ENCODE peak calls at places on chromosomes 1 and 21, in five cellular contexts. U is K562, G is GM12878, S is H1, T is HepG2. P is an unnamed sample.

GRCh38 chr1:178702141-178702540 is 22.9 kb upstream of the RALGPS2 start:
- DNase-seq in U (no peak), G (no peak), S (no peak), T (no peak), P (no peak)

GRCh38 chr1:110321846-110322245 is 17.3 kb upstream of the RBM15 start:
- DNase-seq in U (no peak), G (no peak), S (no peak), T (no peak), P (no peak)

GRCh38 chr1:147292012-147292411 is 49.5 kb downstream of the CHD1L start:
- DNase-seq in U (no peak), G (no peak), S (no peak), T (no peak), P (no peak)

GRCh38 chr1:33612877-33613487 is 140.5 kb downstream of the ZSCAN20 start:
- DNase-seq in U (peak; percentile 77), G (no peak), S (peak; percentile 84), T (peak; percentile 48), P (peak; percentile 65)

GRCh38 chr21:18499761-18500376 is 96.3 kb upstream of the TMPRSS15 start:
- DNase-seq in U (peak; percentile 13), G (no peak), S (peak; percentile 66), T (peak; percentile 21), P (no peak)

GRCh38 chr1:89530690-89531089 is 6.1 kb downstream of the LRRC8B start:
- DNase-seq in U (no peak), G (no peak), S (no peak), T (no peak), P (no peak)

GRCh38 chr1:79501153-79501552 is 494.6 kb upstream of the ADGRL4 start:
- DNase-seq in U (no peak), G (no peak), S (no peak), T (no peak), P (no peak)

GRCh38 chr1:85275701-85276289 is 637 bp downstream of the BCL10 start:
- DNase-seq in U (no peak), G (no peak), S (peak; percentile 54), T (no peak), P (no peak)

GRCh38 chr1:151508721-151509292 is 2.4 kb upstream of the CGN start:
- DNase-seq in U (peak; percentile 41), G (no peak), S (no peak), T (no peak), P (no peak)

GRCh38 chr1:223714421-223714724 is 2.0 kb downstream of the CAPN2 start:
- DNase-seq in U (no peak), G (no peak), S (no peak), T (no peak), P (no peak)

GRCh38 chr1:183872406-183872805 is 67.5 kb downstream of the RGL1 start:
- DNase-seq in U (no peak), G (no peak), S (no peak), T (no peak), P (no peak)

GRCh38 chr1:109312978-109313775 is 6.4 kb upstream of the MYBPHL start:
- DNase-seq in U (no peak), G (no peak), S (no peak), T (no peak), P (no peak)

GRCh38 chr1:153260980-153261792 is 1.7 kb downstream of the LORICRIN start:
- DNase-seq in U (peak; percentile 12), G (no peak), S (peak; percentile 74), T (no peak), P (no peak)

GRCh38 chr21:33668620-33669019 is 26.3 kb downstream of the ITSN1 start:
- DNase-seq in U (no peak), G (no peak), S (no peak), T (no peak), P (no peak)

GRCh38 chr1:182617734-182618288 is 13.6 kb upstream of the RGS16 start:
- DNase-seq in U (no peak), G (no peak), S (no peak), T (no peak), P (no peak)

GRCh38 chr21:43789276-43790052 is at the start of gene RRP1:
- DNase-seq in U (peak; percentile 98), G (peak; percentile 59), S (peak; percentile 99), T (peak; percentile 74), P (peak; percentile 73)

GRCh38 chr21:44953628-44954021 is 13.8 kb downstream of the SLX9 start:
- DNase-seq in U (no peak), G (no peak), S (no peak), T (no peak), P (no peak)

GRCh38 chr1:22471078-22471477 is 19.4 kb downstream of the ZBTB40 start:
- DNase-seq in U (peak; percentile 28), G (no peak), S (no peak), T (no peak), P (no peak)

GRCh38 chr1:219847215-219847855 is 81.0 kb downstream of the SLC30A10 start:
- DNase-seq in U (peak; percentile 5), G (no peak), S (no peak), T (peak; percentile 43), P (no peak)

GRCh38 chr21:38958940-38959685 is 153.4 kb downstream of the ETS2 start:
- DNase-seq in U (peak; percentile 22), G (no peak), S (no peak), T (peak; percentile 62), P (no peak)
- TF ChIP-seq HDAC2 in U (no peak), G (no peak), S (no peak), T (no peak), P (no peak)

GRCh38 chr1:202189012-202189790 is 4.4 kb upstream of the LGR6 start:
- DNase-seq in U (peak; percentile 76), G (no peak), S (peak; percentile 96), T (peak; percentile 83), P (peak; percentile 70)
- TF ChIP-seq HDAC2 in U (no peak), G (no peak), S (no peak), T (no peak), P (no peak)

GRCh38 chr1:43360616-43361015 is 1.8 kb downstream of the CDC20 start:
- DNase-seq in U (no peak), G (no peak), S (no peak), T (no peak), P (no peak)

GRCh38 chr1:43359696-43360095 is 915 bp downstream of the CDC20 start:
- DNase-seq in U (no peak), G (no peak), S (no peak), T (no peak), P (no peak)

GRCh38 chr1:43357251-43357650 is 1.5 kb upstream of the CDC20 start:
- DNase-seq in U (no peak), G (no peak), S (no peak), T (no peak), P (no peak)

GRCh38 chr1:43358746-43359693 is at the start of gene CDC20:
- DNase-seq in U (peak; percentile 97), G (peak; percentile 89), S (peak; percentile 99), T (peak; percentile 97), P (peak; percentile 95)

GRCh38 chr1:43358121-43358745 is 548 bp upstream of the CDC20 start:
- DNase-seq in U (peak; percentile 64), G (peak; percentile 16), S (no peak), T (no peak), P (peak; percentile 58)
- TF ChIP-seq HDAC2 in U (peak; percentile 41), G (no peak), S (no peak), T (no peak), P (no peak)

DNA sequence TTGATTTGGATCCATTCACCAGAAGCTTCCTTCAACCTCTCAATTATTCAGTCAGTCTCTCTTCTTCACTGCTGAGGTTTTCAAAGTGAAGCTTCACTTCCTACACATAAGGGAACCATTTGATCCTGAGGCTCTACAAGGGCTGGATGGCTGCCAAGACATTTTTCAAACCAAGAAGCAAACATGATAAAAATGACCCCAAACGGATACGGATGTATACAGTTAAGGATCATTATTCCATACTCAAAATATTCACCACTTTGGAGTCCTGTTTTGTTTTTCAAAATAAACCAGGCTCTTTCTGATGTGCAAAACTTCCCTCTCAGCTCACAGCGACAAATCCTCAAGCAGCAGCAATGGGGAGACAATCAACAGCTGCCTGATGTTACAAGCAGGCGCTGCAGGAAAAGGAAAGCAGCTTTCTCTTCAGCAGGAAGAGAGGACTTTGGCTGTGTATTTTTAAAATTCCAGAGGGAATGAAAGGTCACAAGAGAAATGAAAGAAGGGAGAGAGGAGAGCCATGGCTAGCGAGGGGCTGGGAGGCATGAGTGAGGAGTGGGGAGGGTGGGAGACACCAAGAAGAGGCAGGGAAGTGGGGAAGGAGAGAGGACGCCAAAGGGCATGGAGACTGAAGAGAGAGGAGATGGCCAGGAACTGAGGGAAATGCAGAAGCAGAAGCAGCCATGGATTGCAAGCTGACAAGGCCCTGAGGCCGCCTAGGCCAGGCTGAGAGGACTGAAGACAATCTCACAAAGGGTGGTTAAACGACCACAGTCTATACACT is 145.4 kb downstream of the SLC45A1 start:
- DNase-seq in U (no peak), G (no peak), S (no peak), T (peak; percentile 60), P (no peak)
- TF ChIP-seq HDAC2 in U (no peak), G (no peak), S (no peak), T (no peak), P (no peak)

DNA sequence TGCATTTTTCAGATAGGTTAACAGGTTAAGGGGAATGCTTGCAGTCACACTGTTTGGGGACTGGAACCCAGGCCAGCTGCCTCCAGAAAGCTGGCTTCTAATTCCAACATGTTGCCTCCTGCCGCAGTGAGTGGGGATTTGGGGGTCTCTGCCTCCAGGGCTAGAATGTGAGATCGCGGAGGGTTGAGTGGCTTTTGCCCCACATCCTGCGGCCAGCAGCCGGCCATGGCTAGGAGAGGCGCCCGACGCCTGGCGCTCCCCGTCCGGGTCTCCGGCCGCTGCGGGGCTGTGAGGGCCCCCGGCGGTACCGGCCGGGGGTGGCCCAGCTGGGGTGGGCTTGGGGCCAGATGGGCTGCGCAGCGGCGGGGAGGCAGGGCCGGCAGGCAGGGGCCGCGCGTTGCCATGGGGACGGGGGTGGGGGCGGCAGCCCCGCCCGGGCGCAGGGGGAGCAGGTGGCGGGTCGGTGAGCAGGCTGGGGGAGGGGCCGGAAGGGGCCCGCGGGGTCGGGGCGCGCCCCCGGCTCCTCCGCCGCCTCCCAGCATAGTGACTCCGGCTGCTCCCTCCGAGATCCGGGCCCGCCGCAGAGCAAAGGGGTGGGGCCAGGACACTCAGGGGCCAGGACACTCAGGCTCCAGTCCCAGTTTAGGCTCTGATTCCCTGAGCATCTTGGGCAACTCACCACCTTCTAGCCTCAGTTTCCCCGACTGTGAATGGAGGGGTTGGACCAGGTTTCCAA is 68.5 kb upstream of the SSBP3 start:
- DNase-seq in U (peak; percentile 94), G (no peak), S (peak; percentile 77), T (no peak), P (no peak)
- TF ChIP-seq HDAC2 in U (no peak), G (no peak), S (peak; percentile 1), T (no peak), P (no peak)

GRCh38 chr1:203661572-203661971 is 34.9 kb downstream of the ATP2B4 start:
- DNase-seq in U (no peak), G (no peak), S (no peak), T (peak; percentile 55), P (no peak)
- TF ChIP-seq HDAC2 in U (no peak), G (no peak), S (no peak), T (no peak), P (no peak)